ENCODE peak calls at places on chromosome 17, in seven cellular contexts. U is upper lobe of left lung, P is neural progenitor cell, J is esophagus muscularis mucosa, T is A549, F is tibial artery, I is uterus. L is an unnamed sample.

GRCh38 chr17:69761767-69762321 is 313.2 kb upstream of the KCNJ16 start:
- DNase-seq in U (no peak), P (no peak), J (no peak), T (peak), F (no peak), I (no peak), L (no peak)

GRCh38 chr17:47315451-47316266 is 8.1 kb upstream of the EFCAB13 start:
- DNase-seq in U (no peak), P (peak), J (peak), T (peak), F (no peak), I (peak), L (no peak)

GRCh38 chr17:42276359-42276608 is at the start of gene STAT5B:
- DNase-seq in U (peak), P (peak), J (no peak), T (peak), F (peak), I (peak), L (peak)

GRCh38 chr17:60327870-60328362 is 64.0 kb downstream of the USP32 start:
- DNase-seq in U (peak), P (peak), J (no peak), T (no peak), F (no peak), I (no peak), L (no peak)

GRCh38 chr17:35407531-35407930 is 24.8 kb downstream of the SLFN12 start:
- DNase-seq in U (peak), P (no peak), J (no peak), T (no peak), F (no peak), I (no peak), L (no peak)

GRCh38 chr17:78884148-78884870 is 18.7 kb downstream of the CEP295NL start:
- DNase-seq in U (no peak), P (peak), J (no peak), T (no peak), F (peak), I (no peak), L (no peak)

GRCh38 chr17:79784353-79785016 is 6.5 kb downstream of the CBX2 start:
- DNase-seq in U (peak), P (no peak), J (no peak), T (no peak), F (no peak), I (no peak), L (peak)

GRCh38 chr17:57889252-57889651 is 39.4 kb upstream of the MRPS23 start:
- DNase-seq in U (no peak), P (no peak), J (no peak), T (no peak), F (no peak), I (no peak), L (no peak)

GRCh38 chr17:57986841-57987581 is 1.0 kb downstream of the VEZF1 start:
- DNase-seq in U (peak), P (peak), J (no peak), T (peak), F (peak), I (peak), L (peak)

GRCh38 chr17:45046536-45047125 is 4.8 kb downstream of the DCAKD start:
- DNase-seq in U (no peak), P (no peak), J (no peak), T (peak), F (no peak), I (no peak), L (no peak)

GRCh38 chr17:44222112-44222869 is 2.8 kb upstream of the UBTF start:
- DNase-seq in U (peak), P (peak), J (peak), T (peak), F (peak), I (peak), L (peak)

GRCh38 chr17:68580236-68580903 is 20.8 kb downstream of the FAM20A start:
- DNase-seq in U (no peak), P (no peak), J (no peak), T (no peak), F (peak), I (peak), L (peak)

GRCh38 chr17:21127508-21128077 is 829 bp downstream of the DHRS7B start:
- DNase-seq in U (no peak), P (no peak), J (no peak), T (no peak), F (no peak), I (no peak), L (no peak)

GRCh38 chr17:18262111-18262510 is 1.6 kb downstream of the MIEF2 start:
- DNase-seq in U (no peak), P (no peak), J (no peak), T (no peak), F (no peak), I (no peak), L (no peak)

GRCh38 chr17:33838281-33838680 is 416.8 kb upstream of the CCL2 start:
- DNase-seq in U (no peak), P (no peak), J (no peak), T (no peak), F (no peak), I (no peak), L (no peak)

GRCh38 chr17:10843806-10844205 is 5.9 kb upstream of the PIRT start:
- DNase-seq in U (no peak), P (no peak), J (no peak), T (no peak), F (no peak), I (no peak), L (no peak)

GRCh38 chr17:68127914-68128313 is 92.4 kb downstream of the KPNA2 start:
- DNase-seq in U (no peak), P (no peak), J (no peak), T (no peak), F (no peak), I (no peak), L (no peak)

GRCh38 chr17:42467889-42468288 is 9.2 kb downstream of the ATP6V0A1 start:
- DNase-seq in U (no peak), P (no peak), J (no peak), T (no peak), F (no peak), I (no peak), L (no peak)

GRCh38 chr17:2238432-2239169 is 65.0 kb downstream of the SMG6 start:
- DNase-seq in U (no peak), P (no peak), J (no peak), T (no peak), F (peak), I (peak), L (no peak)

GRCh38 chr17:2241823-2242222 is 61.8 kb downstream of the SMG6 start:
- DNase-seq in U (no peak), P (no peak), J (no peak), T (no peak), F (no peak), I (peak), L (no peak)

GRCh38 chr17:2239170-2239551 is 64.4 kb downstream of the SMG6 start:
- DNase-seq in U (no peak), P (no peak), J (no peak), T (no peak), F (no peak), I (no peak), L (no peak)

GRCh38 chr17:2239882-2240430 is 63.6 kb downstream of the SMG6 start:
- DNase-seq in U (no peak), P (no peak), J (no peak), T (peak), F (peak), I (peak), L (peak)

DNA sequence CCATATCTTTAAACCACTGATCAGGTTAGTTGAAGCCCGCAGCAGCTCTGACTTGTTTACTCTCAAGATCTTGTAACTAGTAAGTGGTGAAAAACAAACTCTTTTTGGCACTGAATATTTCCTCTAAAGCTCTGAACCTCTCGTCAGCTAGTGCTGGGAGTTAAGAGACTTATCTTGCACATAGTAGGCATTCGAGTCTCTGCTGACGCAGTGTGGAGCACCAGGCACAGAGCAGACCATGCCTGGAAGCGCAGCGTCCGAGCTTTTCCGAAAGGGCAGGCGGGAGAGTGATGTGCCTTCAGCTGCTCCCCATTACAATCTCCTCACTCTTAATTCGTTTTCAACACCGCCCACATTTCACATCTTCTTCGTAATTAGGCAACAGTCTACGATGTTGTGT is 63.0 kb downstream of the SMG6 start:
- DNase-seq in U (no peak), P (no peak), J (no peak), T (no peak), F (no peak), I (peak), L (no peak)
- H3K27ac ChIP-seq in U (peak), P (no peak), J (peak), T (no peak), F (peak), I (peak), L (no peak)

GRCh38 chr17:62778990-62779681 is 29.0 kb downstream of the MARCHF10 start:
- DNase-seq in U (no peak), P (no peak), J (no peak), T (peak), F (no peak), I (peak), L (no peak)
- H3K27ac ChIP-seq in U (no peak), P (no peak), J (no peak), T (peak), F (no peak), I (peak), L (no peak)

DNA sequence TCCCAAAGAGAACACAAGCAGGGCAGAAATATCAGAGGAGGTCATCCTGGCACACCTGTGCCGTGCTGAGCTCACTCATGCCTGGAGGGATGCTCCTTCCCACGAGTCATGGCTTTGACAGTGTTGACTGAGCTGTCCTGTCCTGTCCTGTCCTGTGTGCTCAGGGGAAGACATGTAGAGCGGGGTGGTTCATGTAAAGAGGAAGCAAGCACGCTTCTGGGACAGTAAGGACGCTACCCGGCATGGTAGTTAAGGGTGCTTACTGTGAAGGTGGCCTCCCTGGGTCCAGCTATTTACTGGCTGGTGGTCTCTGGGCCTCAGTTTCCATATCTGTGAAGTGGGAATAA is 394 bp downstream of the LGALS9 start:
- DNase-seq in U (no peak), P (no peak), J (no peak), T (no peak), F (no peak), I (no peak), L (no peak)
- H3K27ac ChIP-seq in U (peak), P (no peak), J (peak), T (no peak), F (peak), I (peak), L (no peak)

DNA sequence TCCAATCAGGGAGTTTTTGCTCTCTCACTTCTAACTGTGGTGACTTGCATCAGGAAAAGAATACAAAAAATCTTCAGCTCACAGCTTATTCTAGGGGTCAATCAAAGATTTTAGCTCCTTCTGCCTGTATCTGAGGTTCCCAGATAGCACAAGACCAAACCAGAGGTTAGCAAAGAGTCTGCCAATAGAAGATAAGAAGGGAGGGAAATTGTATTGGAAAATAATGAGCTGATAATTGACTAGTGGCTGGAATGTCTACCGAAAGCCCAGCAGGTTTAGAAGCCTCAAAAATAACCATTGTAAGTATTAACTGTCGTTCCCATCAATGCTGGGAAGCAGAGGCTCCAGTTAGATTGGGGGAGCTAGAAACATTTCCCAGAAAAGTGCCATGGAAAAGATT is 26.3 kb downstream of the HS3ST3A1 start:
- DNase-seq in U (no peak), P (no peak), J (no peak), T (no peak), F (no peak), I (no peak), L (no peak)
- H3K27ac ChIP-seq in U (no peak), P (no peak), J (no peak), T (no peak), F (no peak), I (no peak), L (no peak)

GRCh38 chr17:40354191-40355122 is 10.1 kb downstream of the GJD3 start:
- DNase-seq in U (no peak), P (no peak), J (no peak), T (no peak), F (no peak), I (no peak), L (peak)
- H3K27ac ChIP-seq in U (peak), P (no peak), J (peak), T (peak), F (no peak), I (peak), L (no peak)

L was measured in aorta.